ENCODE peak calls at places on chromosome 13, in four cellular contexts. U is PC-3; W is stomach; M is CD8-positive, alpha-beta memory T cell. J is an unnamed sample.

GRCh38 chr13:110155072-110155471 is 151.9 kb downstream of the COL4A1 start:
- DNase-seq in M (no peak), U (no peak), W (no peak), J (no peak)

GRCh38 chr13:50228527-50228926 is 213.3 kb downstream of the KCNRG start:
- DNase-seq in U (no peak), W (no peak), M (no peak), J (no peak)

GRCh38 chr13:84831666-84832657 is 949.7 kb upstream of the SLITRK1 start:
- DNase-seq in M (peak), W (no peak), U (no peak), J (no peak)

GRCh38 chr13:51539887-51540286 is 44.4 kb upstream of the WDFY2 start:
- DNase-seq in M (no peak), U (no peak), W (no peak), J (no peak)

GRCh38 chr13:33487575-33488243 is 202.2 kb upstream of the STARD13 start:
- DNase-seq in U (peak), M (no peak), W (no peak), J (no peak)

GRCh38 chr13:24684600-24684998 is 4.4 kb downstream of the ATP12A start:
- DNase-seq in M (peak), W (no peak), U (no peak), J (no peak)

GRCh38 chr13:83815598-83815997 is 66.7 kb downstream of the SLITRK1 start:
- DNase-seq in W (no peak), M (no peak), U (no peak), J (no peak)

GRCh38 chr13:33526718-33527117 is 241.2 kb upstream of the STARD13 start:
- DNase-seq in M (no peak), U (no peak), W (no peak), J (no peak)

GRCh38 chr13:23851106-23851505 is 38.1 kb downstream of the MIPEP start:
- DNase-seq in U (peak), W (no peak), M (no peak), J (no peak)

GRCh38 chr13:92224052-92224821 is 825.8 kb downstream of the GPC5 start:
- DNase-seq in W (no peak), U (no peak), M (no peak), J (no peak)

GRCh38 chr13:97125810-97126738 is 96.1 kb upstream of the MBNL2 start:
- DNase-seq in W (no peak), M (no peak), U (peak), J (peak)

GRCh38 chr13:109744512-109745051 is 41.8 kb downstream of the IRS2 start:
- DNase-seq in W (no peak), M (no peak), U (peak), J (no peak)

GRCh38 chr13:20924758-20925394 is 22.3 kb upstream of the XPO4 start:
- DNase-seq in U (peak), W (peak), M (peak), J (no peak)

GRCh38 chr13:33490461-33491327 is 205.1 kb upstream of the STARD13 start:
- DNase-seq in M (no peak), W (no peak), U (no peak), J (no peak)

GRCh38 chr13:24228852-24229458 is 68.4 kb downstream of the SPATA13 start:
- DNase-seq in M (peak), W (no peak), U (peak), J (no peak)

GRCh38 chr13:49373699-49374098 is 70.2 kb downstream of the CAB39L start:
- DNase-seq in U (no peak), M (no peak), W (no peak), J (no peak)

GRCh38 chr13:91349992-91350911 is 2.8 kb downstream of the MIR17HG start:
- DNase-seq in M (no peak), W (no peak), U (no peak), J (no peak)

GRCh38 chr13:51822106-51822840 is 18.3 kb upstream of the DHRS12 start:
- DNase-seq in W (no peak), U (no peak), M (no peak), J (no peak)

GRCh38 chr13:110106726-110107125 is 200.2 kb downstream of the COL4A1 start:
- DNase-seq in W (no peak), M (no peak), U (no peak), J (no peak)

GRCh38 chr13:28707629-28708427 is 10.9 kb downstream of the SLC46A3 start:
- DNase-seq in W (no peak), U (peak), M (no peak), J (no peak)

GRCh38 chr13:88376762-88377388 is 705.7 kb downstream of the SLITRK5 start:
- DNase-seq in U (no peak), W (no peak), M (no peak), J (no peak)

DNA sequence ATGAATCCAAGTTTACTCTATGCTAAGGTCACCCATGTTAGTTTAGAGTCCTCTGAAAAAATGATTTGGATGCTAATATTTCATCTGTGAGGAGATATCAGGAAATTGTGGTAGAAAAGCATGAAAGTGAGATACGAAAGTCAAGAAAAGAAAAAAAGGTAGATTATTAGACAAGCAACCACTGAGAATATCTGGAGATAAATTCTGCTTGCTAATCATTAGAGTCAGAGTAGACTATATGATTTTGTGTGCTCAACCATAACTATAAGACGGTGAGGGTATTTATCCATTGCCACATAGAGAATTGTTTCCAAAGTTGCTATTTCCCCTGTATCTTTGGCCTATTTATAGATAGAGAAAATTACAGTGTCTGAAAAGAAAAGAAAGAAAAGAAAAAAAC is 706.7 kb downstream of the SLITRK5 start:
- DNase-seq in U (no peak), W (no peak), M (no peak), J (no peak)
- H3K27ac ChIP-seq in U (no peak), W (no peak), M (no peak), J (no peak)

DNA sequence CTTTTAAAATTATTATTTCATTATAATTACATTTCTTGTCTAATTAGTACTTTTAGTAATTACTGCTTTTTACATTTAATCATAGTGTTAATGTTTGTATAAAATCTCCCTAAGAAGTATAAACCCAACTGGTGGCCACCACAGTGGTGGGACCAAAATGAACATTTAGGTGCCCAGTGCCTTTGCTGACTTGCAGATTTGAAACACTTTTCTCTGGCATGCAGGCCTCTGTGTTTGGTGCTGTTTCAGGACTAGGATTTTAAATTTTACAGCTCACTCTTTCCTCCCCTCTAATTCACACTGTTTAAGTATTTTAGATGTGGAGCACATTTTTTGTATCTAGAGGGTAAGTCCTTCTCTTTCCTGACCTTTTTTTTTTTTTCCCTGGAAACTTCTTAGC is 17.5 kb downstream of the UBAC2 start:
- DNase-seq in W (no peak), U (no peak), M (no peak), J (no peak)
- H3K27ac ChIP-seq in W (no peak), U (no peak), M (no peak), J (no peak)

GRCh38 chr13:71718931-71719330 is 148.1 kb downstream of the DACH1 start:
- DNase-seq in W (no peak), M (no peak), U (no peak), J (no peak)

GRCh38 chr13:71712988-71713653 is 153.9 kb downstream of the DACH1 start:
- DNase-seq in U (no peak), W (no peak), M (no peak), J (no peak)

DNA sequence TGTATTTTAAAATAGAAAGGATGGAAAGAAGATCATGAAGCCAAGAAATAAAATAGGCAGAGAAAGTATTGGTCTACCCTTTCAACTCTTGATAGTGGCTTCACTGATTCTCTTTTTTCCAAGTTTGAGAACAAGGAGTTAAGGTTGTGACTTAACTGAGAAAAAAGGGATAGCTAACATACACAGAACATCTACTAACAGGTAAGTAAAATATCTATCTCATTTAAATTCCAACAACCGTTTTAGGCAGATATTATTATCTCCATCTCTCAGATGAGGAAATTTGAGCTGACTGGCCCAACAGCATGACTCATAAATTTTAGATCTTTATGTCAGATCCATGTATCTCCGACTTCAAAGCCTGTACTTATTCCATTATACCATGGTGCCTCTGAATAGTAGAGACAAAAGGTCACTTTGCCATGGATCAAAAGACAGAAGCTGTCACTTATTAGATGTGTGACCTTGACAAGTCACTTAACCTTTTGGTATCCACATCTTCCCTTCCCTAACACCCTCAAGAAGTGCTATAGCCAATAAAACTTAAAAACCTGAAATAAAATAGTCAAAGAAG is 152.1 kb downstream of the DACH1 start:
- DNase-seq in W (no peak), U (no peak), M (no peak), J (no peak)
- H3K27ac ChIP-seq in W (no peak), U (no peak), M (no peak), J (no peak)

GRCh38 chr13:59744747-59745394 is 418.9 kb downstream of the DIAPH3 start:
- DNase-seq in U (no peak), M (no peak), W (no peak), J (no peak)

GRCh38 chr13:59742467-59742866 is 421.3 kb downstream of the DIAPH3 start:
- DNase-seq in M (no peak), U (no peak), W (no peak), J (no peak)

GRCh38 chr13:59746291-59746962 is 417.3 kb downstream of the DIAPH3 start:
- DNase-seq in M (no peak), U (peak), W (no peak), J (no peak)

GRCh38 chr13:59745395-59745788 is 418.3 kb downstream of the DIAPH3 start:
- DNase-seq in U (no peak), W (no peak), M (no peak), J (no peak)

DNA sequence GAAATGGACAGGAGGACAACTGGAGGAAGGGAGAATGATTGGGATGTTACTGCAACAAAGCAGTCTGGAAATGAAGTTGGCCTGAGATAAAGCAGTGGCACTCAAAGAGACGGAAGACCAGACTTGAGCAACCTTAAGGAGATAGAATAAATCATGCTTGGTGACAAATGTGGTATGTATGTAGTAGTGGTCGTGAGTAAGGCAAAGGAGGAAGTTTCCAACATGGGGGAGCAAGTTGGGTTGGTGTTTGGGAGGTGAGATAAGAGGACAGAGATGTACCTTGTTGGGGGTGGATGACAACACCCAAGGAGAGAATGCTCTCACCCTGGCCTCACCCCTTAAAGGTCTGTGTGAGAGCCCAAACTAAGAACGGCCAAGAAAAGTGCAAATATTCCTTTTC is 420.5 kb downstream of the DIAPH3 start:
- DNase-seq in U (no peak), W (no peak), M (no peak), J (no peak)
- H3K27ac ChIP-seq in U (no peak), W (no peak), M (no peak), J (no peak)

DNA sequence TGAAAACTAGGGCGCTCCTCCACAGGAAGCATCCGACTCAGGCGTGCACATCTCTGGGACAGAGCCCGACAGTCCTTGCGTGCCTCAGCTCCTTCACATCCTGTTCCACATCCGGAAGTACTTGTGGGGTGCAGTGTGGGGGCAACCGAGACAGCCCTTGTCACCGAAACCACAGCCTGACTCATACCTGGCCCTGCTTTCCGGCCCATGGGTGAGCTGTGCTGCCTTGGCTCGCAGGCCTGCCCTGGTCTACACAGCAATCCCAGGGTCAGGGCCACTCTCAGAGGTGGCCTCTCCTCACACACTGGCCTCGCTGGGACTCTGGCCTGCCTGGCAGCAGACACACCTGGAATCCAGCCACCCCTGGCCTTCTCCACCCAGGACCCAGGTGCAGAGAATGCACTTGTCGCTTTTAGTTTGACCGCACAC is 100.4 kb downstream of the STK24 start:
- DNase-seq in M (peak), W (peak), U (peak), J (peak)
- H3K27ac ChIP-seq in M (peak), W (peak), U (peak), J (peak)

GRCh38 chr13:44238011-44238421 is 135.6 kb upstream of the SERP2 start:
- DNase-seq in M (no peak), W (no peak), U (no peak), J (no peak)
- H3K27ac ChIP-seq in M (no peak), W (peak), U (peak), J (peak)

DNA sequence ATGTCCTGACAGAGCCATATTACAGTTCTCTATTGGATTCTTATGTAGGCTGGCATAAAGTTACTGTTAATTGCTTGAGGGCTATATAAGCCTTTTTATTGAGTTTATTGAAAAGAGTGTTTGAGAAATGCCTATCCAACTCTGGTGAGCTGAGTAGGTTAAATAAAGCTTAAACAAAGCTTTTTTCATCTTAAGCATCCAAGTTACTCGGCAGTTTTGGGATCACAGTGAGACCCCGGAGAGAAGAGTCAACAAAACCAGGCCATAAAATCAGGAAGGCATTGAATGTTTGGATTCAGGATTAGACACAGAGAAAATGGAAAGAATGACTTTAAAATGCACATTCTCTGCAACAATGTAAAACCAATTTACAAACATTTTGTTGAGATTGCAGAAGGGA is 588.5 kb downstream of the DACH1 start:
- DNase-seq in W (no peak), U (no peak), M (no peak), J (no peak)
- H3K27ac ChIP-seq in W (no peak), U (no peak), M (no peak), J (no peak)